ENCODE peak calls at places on chromosomes 11 and 22, in five cellular contexts. F is tibial artery; P is CD4-positive, alpha-beta T cell; Q is globus pallidus; K is foreskin fibroblast. X is an unnamed sample.

GRCh38 chr11:103085758-103086365 is 6.1 kb downstream of the DCUN1D5 start:
- DNase-seq in K (no peak), F (no peak), P (no peak), Q (no peak), X (no peak)

GRCh38 chr22:22933100-22933806 is 45.6 kb downstream of the IGLL5 start:
- DNase-seq in F (no peak), K (no peak), P (no peak), Q (no peak), X (no peak)

GRCh38 chr11:65114538-65115171 is 2.8 kb downstream of the ZNHIT2 start:
- DNase-seq in Q (no peak), F (no peak), P (no peak), K (no peak), X (no peak)

GRCh38 chr11:18699848-18700261 is 1.3 kb downstream of the TMEM86A start:
- DNase-seq in K (no peak), F (peak; percentile 74), P (no peak), Q (peak; percentile 65), X (no peak)

GRCh38 chr22:35785181-35785923 is 67.7 kb downstream of the APOL5 start:
- DNase-seq in K (peak; percentile 41), Q (no peak), P (no peak), F (no peak), X (no peak)

GRCh38 chr11:73800407-73800806 is 12.7 kb downstream of the MRPL48 start:
- DNase-seq in F (no peak), K (no peak), Q (no peak), P (no peak), X (no peak)

GRCh38 chr11:123509737-123510578 is 79.9 kb downstream of the GRAMD1B start:
- DNase-seq in K (peak; percentile 29), P (no peak), Q (no peak), F (no peak), X (peak; percentile 88)

GRCh38 chr11:77842451-77843121 is 21.6 kb downstream of the AAMDC start:
- DNase-seq in F (no peak), Q (no peak), P (no peak), K (no peak), X (peak; percentile 71)

GRCh38 chr22:40766956-40767355 is 52.2 kb downstream of the SLC25A17 start:
- DNase-seq in Q (no peak), F (no peak), K (no peak), P (no peak), X (no peak)

GRCh38 chr22:48756146-48757111 is 1071.2 kb downstream of the BRD1 start:
- DNase-seq in P (no peak), F (peak; percentile 20), K (no peak), Q (no peak), X (no peak)

GRCh38 chr11:77101043-77101537 is 1.6 kb upstream of the OMP start:
- DNase-seq in P (no peak), K (no peak), F (no peak), Q (no peak), X (peak; percentile 57)

GRCh38 chr22:23178512-23179254 is 1.6 kb upstream of the BCR start:
- DNase-seq in F (peak; percentile 81), Q (peak; percentile 55), P (peak; percentile 58), K (peak; percentile 34), X (peak; percentile 69)

GRCh38 chr11:70016666-70017347 is 61.3 kb upstream of the ANO1 start:
- DNase-seq in P (no peak), K (peak; percentile 34), Q (no peak), F (no peak), X (peak; percentile 88)

X was measured in ELR.